ENCODE peak calls at places on chromosomes 13 and 19, in eight cellular contexts. G is ascending aorta, P is upper lobe of left lung, A is A549, I is PC-9, E is body of pancreas, L is osteoblast, Z is GM23338. B is an unnamed sample.

GRCh38 chr13:44141725-44142539 is 231.7 kb upstream of the SERP2 start:
- DNase-seq in Z (peak; percentile 95), L (peak; percentile 98), I (peak; percentile 99), P (peak; percentile 100), G (peak; percentile 93), E (peak; percentile 98), A (peak; percentile 83), B (peak; percentile 98)

GRCh38 chr13:114042066-114042815 is 68.4 kb upstream of the C13orf46 start:
- DNase-seq in A (no peak), L (no peak), P (peak; percentile 77), G (no peak), I (no peak), E (no peak), Z (no peak), B (no peak)

GRCh38 chr13:98824376-98825160 is 72.1 kb upstream of the SLC15A1 start:
- DNase-seq in I (no peak), P (peak; percentile 18), G (no peak), A (no peak), Z (no peak), L (no peak), E (no peak), B (no peak)

GRCh38 chr13:110306960-110307696 is at the start of the genes COL4A1 and COL4A2:
- DNase-seq in I (no peak), L (peak; percentile 91), P (peak; percentile 94), A (no peak), G (no peak), E (peak; percentile 49), Z (peak; percentile 87), B (peak; percentile 83)

GRCh38 chr19:45446295-45446694 is 21.5 kb upstream of the FOSB start:
- DNase-seq in P (no peak), A (no peak), G (no peak), L (peak; percentile 72), Z (peak; percentile 71), I (no peak), E (no peak), B (no peak)

GRCh38 chr13:30329009-30329585 is 21.7 kb upstream of the KATNAL1 start:
- DNase-seq in L (no peak), E (no peak), A (no peak), P (no peak), I (no peak), G (no peak), Z (no peak), B (no peak)

GRCh38 chr13:53052675-53053074 is 24.1 kb downstream of the OLFM4 start:
- DNase-seq in E (peak; percentile 90), A (no peak), L (no peak), P (no peak), G (no peak), I (no peak), Z (no peak), B (no peak)

GRCh38 chr13:37492741-37493514 is 105.6 kb downstream of the POSTN start:
- DNase-seq in E (no peak), G (no peak), L (no peak), Z (no peak), I (no peak), A (no peak), P (no peak), B (peak; percentile 4)

GRCh38 chr13:48078251-48078656 is 16.6 kb downstream of the MED4 start:
- DNase-seq in I (no peak), L (no peak), A (peak; percentile 21), Z (peak; percentile 20), G (no peak), E (no peak), P (no peak), B (no peak)

GRCh38 chr13:41054212-41054877 is 7.0 kb upstream of the WBP4 start:
- DNase-seq in A (peak; percentile 22), G (no peak), P (no peak), L (peak; percentile 50), Z (peak; percentile 63), I (peak; percentile 9), E (peak; percentile 44), B (peak; percentile 64)

GRCh38 chr19:39052243-39052746 is 19.9 kb upstream of the FBXO27 start:
- DNase-seq in A (peak; percentile 75), L (peak; percentile 74), E (peak; percentile 62), G (no peak), P (peak; percentile 91), I (peak; percentile 72), Z (peak; percentile 83), B (peak; percentile 69)

DNA sequence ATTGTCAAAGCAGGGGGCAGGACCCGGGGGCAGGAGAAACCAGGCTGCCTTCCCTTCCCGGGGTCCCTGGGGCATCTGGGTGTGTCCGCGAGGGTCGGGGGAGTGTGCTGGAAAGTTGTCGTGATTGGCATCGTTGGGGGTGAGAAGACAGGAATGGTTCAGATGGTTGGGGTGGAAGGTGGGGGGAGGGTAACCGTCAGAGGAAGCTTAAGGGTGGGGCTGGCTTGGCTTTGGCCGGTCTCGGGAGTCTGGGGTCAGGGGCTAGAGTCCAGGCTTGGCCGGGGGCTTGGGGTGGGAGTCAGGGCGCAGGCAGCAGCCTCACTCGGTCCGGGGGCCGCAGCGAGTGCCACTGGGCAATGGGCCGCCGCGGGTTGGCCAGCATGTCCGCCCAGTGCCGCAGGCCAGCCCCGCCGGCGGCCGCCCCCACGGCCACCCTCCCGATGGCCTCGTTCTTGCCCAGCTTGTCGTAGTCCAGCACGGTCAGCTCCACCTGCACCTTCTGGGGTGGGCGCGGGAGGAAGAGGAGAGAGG is 6.8 kb upstream of the DNAAF3 start:
- DNase-seq in E (no peak), I (no peak), P (peak; percentile 82), Z (no peak), G (no peak), L (peak; percentile 92), A (no peak), B (no peak)
- H3K27ac ChIP-seq in E (no peak overlapping the region), I (peak overlapping the region; percentile 23), P (no peak overlapping the region), Z (no peak overlapping the region), G (no peak overlapping the region), L (peak overlapping the region; percentile 56), A (peak overlapping the region; percentile 74), B (no peak overlapping the region)

DNA sequence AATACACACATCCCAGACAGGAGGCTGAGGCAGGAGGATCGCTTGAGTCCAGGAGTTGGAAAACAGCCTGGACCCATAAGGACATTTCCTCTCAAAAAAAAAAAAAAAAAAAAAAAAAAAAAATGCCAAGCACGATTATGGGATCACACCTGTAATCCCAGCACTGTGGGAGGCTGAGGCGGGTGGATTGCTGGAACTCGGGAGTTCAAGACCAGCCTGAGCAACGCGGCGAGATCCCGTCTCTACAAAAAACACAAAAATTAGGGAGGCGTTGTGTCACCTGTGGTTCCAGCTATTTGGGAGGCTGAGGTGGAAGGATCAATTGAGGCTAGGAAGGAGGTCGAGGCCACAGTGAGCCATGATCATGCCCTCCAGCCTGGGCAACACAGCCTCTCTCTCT is 975 bp upstream of the OCEL1 start:
- DNase-seq in P (no peak), E (no peak), A (no peak), I (no peak), G (no peak), L (no peak), Z (no peak), B (no peak)
- TF ChIP-seq CTCF in P (no peak), E (no peak), A (no peak), I (no peak), G (no peak), L (no peak), Z (no peak), B (no peak)

GRCh38 chr19:42122691-42123607 is 9.3 kb downstream of the POU2F2 start:
- DNase-seq in P (no peak), E (no peak), G (no peak), I (no peak), A (no peak), L (peak; percentile 83), Z (no peak), B (no peak)

GRCh38 chr19:42123765-42124164 is 8.5 kb downstream of the POU2F2 start:
- DNase-seq in A (no peak), L (no peak), I (no peak), P (no peak), Z (no peak), G (no peak), E (no peak), B (no peak)

GRCh38 chr19:42120276-42121010 is 11.8 kb downstream of the POU2F2 start:
- DNase-seq in E (no peak), A (no peak), Z (no peak), P (no peak), L (no peak), I (no peak), G (no peak), B (no peak)

GRCh38 chr19:42121036-42121621 is 11.1 kb downstream of the POU2F2 start:
- DNase-seq in P (no peak), Z (no peak), I (no peak), A (no peak), E (no peak), L (no peak), G (no peak), B (no peak)

GRCh38 chr19:42121666-42122069 is 10.6 kb downstream of the POU2F2 start:
- DNase-seq in A (peak; percentile 66), Z (peak; percentile 69), E (peak; percentile 70), I (peak; percentile 34), L (peak; percentile 99), P (no peak), G (peak; percentile 34), B (peak; percentile 78)
- H3K27ac ChIP-seq in A (no peak overlapping the region), Z (no peak overlapping the region), E (no peak overlapping the region), I (no peak overlapping the region), L (peak overlapping the region; percentile 61), P (peak overlapping the region; percentile 48), G (no peak overlapping the region), B (no peak overlapping the region)

GRCh38 chr19:10654610-10655456 is 687 bp downstream of the ILF3 start:
- DNase-seq in A (peak; percentile 64), L (peak; percentile 97), Z (peak; percentile 95), E (peak; percentile 29), I (peak; percentile 36), P (no peak), G (no peak), B (peak; percentile 47)

GRCh38 chr19:10651821-10652220 is 2.3 kb upstream of the ILF3 start:
- DNase-seq in A (no peak), I (no peak), E (no peak), L (peak; percentile 50), Z (no peak), P (no peak), G (no peak), B (no peak)

GRCh38 chr19:10653482-10653731 is 739 bp upstream of the ILF3 start:
- DNase-seq in A (no peak), Z (no peak), E (no peak), G (no peak), P (no peak), L (no peak), I (no peak), B (no peak)

GRCh38 chr19:10653732-10654609 is at the start of gene ILF3:
- DNase-seq in A (peak; percentile 92), Z (peak; percentile 100), G (peak; percentile 99), P (peak; percentile 100), I (peak; percentile 99), L (peak; percentile 99), E (peak; percentile 100), B (peak; percentile 100)

DNA sequence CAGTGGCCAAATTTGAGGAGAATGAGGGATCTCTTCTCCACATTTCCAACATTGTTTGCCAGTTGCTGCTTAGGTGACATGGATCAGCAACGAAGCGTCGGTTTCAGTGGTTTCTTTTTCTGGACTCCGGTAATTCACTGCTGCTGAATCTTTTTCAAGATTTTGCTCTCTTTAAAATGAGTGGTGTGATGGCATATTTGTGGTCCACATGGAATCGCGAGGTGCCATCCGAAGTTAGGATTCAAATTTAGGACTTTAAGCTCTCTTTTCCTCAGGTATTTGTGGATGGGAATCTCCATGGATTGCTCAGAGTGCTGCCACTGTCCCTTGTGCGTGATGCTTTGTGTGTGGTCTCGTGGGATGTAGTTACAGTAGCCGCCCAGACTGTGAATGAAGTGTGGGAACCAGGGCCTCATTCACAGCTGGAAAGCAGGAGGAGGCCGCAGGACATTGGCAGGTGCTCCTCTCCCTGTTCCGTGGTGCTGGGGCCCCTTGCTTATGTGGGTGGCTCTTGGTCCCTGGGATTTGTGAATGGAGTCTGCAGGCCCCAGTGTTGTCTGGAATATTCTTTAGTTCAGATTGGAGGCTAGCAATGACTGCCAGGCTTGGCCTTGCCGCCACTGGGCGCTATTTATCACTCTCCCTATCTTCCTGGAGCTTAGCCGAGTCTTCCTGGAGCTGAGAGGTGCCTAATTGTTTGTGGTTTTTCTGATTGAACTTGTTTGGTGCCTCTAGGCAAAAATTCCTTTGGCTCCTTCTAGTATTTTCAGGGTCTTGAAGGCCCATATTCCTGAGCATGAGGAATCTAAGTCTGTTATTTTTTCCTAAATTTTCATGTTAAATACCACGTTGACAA is 1.5 kb downstream of the ILF3 start:
- DNase-seq in A (no peak), Z (peak; percentile 40), P (no peak), L (no peak), E (peak; percentile 62), G (no peak), I (peak; percentile 39), B (peak; percentile 28)
- TF ChIP-seq CTCF in A (no peak), Z (peak; percentile 10), P (no peak), L (peak; percentile 11), E (no peak), G (no peak), I (peak; percentile 27), B (no peak)

B was measured in cardiac muscle cell.